ENCODE peak calls at places on chromosomes 2 and 18, in four cellular contexts. L, U, B and R are unnamed samples.

GRCh38 chr18:56789889-56790180 is 138.7 kb downstream of the WDR7 start:
- DNase-seq in B (no peak), U (no peak), L (no peak), R (no peak)

GRCh38 chr2:76953733-76954347 is 568.3 kb downstream of the LRRTM4 start:
- DNase-seq in L (no peak), B (no peak), U (no peak), R (peak; percentile 20)

GRCh38 chr2:142395294-142395693 is 264.5 kb upstream of the LRP1B start:
- DNase-seq in U (no peak), B (no peak), L (no peak), R (no peak)

GRCh38 chr18:63299837-63300787 is 19.5 kb downstream of the BCL2 start:
- DNase-seq in B (no peak), U (no peak), L (no peak), R (no peak)

GRCh38 chr2:144560254-144560653 is 40.3 kb upstream of the ZEB2 start:
- DNase-seq in L (no peak), B (no peak), U (no peak), R (no peak)

GRCh38 chr2:151289972-151290335 is 486 bp upstream of the NMI start:
- DNase-seq in B (no peak), L (no peak), U (peak; percentile 2), R (peak; percentile 42)

GRCh38 chr2:237859533-237860272 is at the start of gene RAMP1:
- DNase-seq in L (no peak), B (no peak), U (no peak), R (no peak)

GRCh38 chr2:188444106-188444835 is 152.6 kb downstream of the GULP1 start:
- DNase-seq in B (no peak), U (no peak), L (no peak), R (no peak)

GRCh38 chr2:2826621-2827020 is 495.5 kb upstream of the MYT1L start:
- DNase-seq in L (no peak), B (no peak), U (no peak), R (no peak)

GRCh38 chr2:157329524-157329923 is 3.9 kb upstream of the ERMN start:
- DNase-seq in B (no peak), U (no peak), L (no peak), R (no peak)

GRCh38 chr2:75428060-75428459 is 132.7 kb downstream of the EVA1A start:
- DNase-seq in L (no peak), U (no peak), B (no peak), R (no peak)

GRCh38 chr2:121244616-121245015 is 40.4 kb downstream of the TFCP2L1 start:
- DNase-seq in U (no peak), B (no peak), L (no peak), R (no peak)

GRCh38 chr18:13051159-13051558 is 60.0 kb downstream of the CEP192 start:
- DNase-seq in L (no peak), U (no peak), B (no peak), R (no peak)